ENCODE peak calls at places on chromosomes 11 and 22, in seven cellular contexts. One of them, this sample, is unnamed.

GRCh38 chr11:32173435-32173834 is 82.6 kb downstream of the RCN1 start:
- DNase-seq in BJ: no peak
- DNase-seq in nephron progenitor cell: peak; percentile 67
- DNase-seq in Calu3: peak; percentile 76
- DNase-seq in heart left ventricle: peak; percentile 59
- DNase-seq in osteoblast: peak; percentile 90
- DNase-seq in uterus: peak; percentile 28
- DNase-seq in this sample: no peak

GRCh38 chr11:24422371-24422770 is 74.5 kb upstream of the LUZP2 start:
- DNase-seq in nephron progenitor cell: no peak
- DNase-seq in osteoblast: no peak
- DNase-seq in Calu3: no peak
- DNase-seq in BJ: no peak
- DNase-seq in uterus: no peak
- DNase-seq in heart left ventricle: no peak
- DNase-seq in this sample: no peak

GRCh38 chr11:112255075-112255739 is 5.5 kb downstream of the PLET1 start:
- DNase-seq in Calu3: peak; percentile 26
- DNase-seq in osteoblast: no peak
- DNase-seq in BJ: no peak
- DNase-seq in uterus: no peak
- DNase-seq in nephron progenitor cell: no peak
- DNase-seq in heart left ventricle: no peak
- DNase-seq in this sample: no peak

GRCh38 chr11:128725630-128726461 is 32.0 kb downstream of the FLI1 start:
- DNase-seq in heart left ventricle: no peak
- DNase-seq in BJ: no peak
- DNase-seq in osteoblast: no peak
- DNase-seq in uterus: no peak
- DNase-seq in nephron progenitor cell: peak; percentile 54
- DNase-seq in Calu3: no peak
- DNase-seq in this sample: no peak

GRCh38 chr22:38177044-38177443 is 4.6 kb downstream of the PLA2G6 start:
- DNase-seq in osteoblast: no peak
- DNase-seq in uterus: no peak
- DNase-seq in Calu3: no peak
- DNase-seq in heart left ventricle: no peak
- DNase-seq in BJ: no peak
- DNase-seq in nephron progenitor cell: no peak
- DNase-seq in this sample: no peak

GRCh38 chr11:111977141-111978027 is 40.2 kb downstream of the DIXDC1 start:
- DNase-seq in osteoblast: peak; percentile 95
- DNase-seq in uterus: peak; percentile 68
- DNase-seq in Calu3: peak; percentile 26
- DNase-seq in heart left ventricle: peak; percentile 77
- DNase-seq in nephron progenitor cell: peak; percentile 76
- DNase-seq in BJ: no peak
- DNase-seq in this sample: no peak

GRCh38 chr11:72239849-72240460 is 4.0 kb downstream of the PHOX2A start:
- DNase-seq in heart left ventricle: peak; percentile 61
- DNase-seq in Calu3: peak; percentile 50
- DNase-seq in uterus: no peak
- DNase-seq in osteoblast: peak; percentile 97
- DNase-seq in nephron progenitor cell: peak; percentile 56
- DNase-seq in BJ: no peak
- DNase-seq in this sample: no peak

GRCh38 chr11:74777877-74778276 is 29.2 kb downstream of the RNF169 start:
- DNase-seq in uterus: no peak
- DNase-seq in heart left ventricle: no peak
- DNase-seq in Calu3: no peak
- DNase-seq in osteoblast: no peak
- DNase-seq in BJ: no peak
- DNase-seq in nephron progenitor cell: no peak
- DNase-seq in this sample: no peak

GRCh38 chr22:24008022-24008283 is 2.7 kb upstream of the GSTT4 start:
- DNase-seq in uterus: no peak
- DNase-seq in nephron progenitor cell: no peak
- DNase-seq in osteoblast: no peak
- DNase-seq in heart left ventricle: no peak
- DNase-seq in Calu3: no peak
- DNase-seq in BJ: no peak
- DNase-seq in this sample: no peak

GRCh38 chr11:43576834-43577521 is 103.6 kb upstream of the HSD17B12 start:
- DNase-seq in nephron progenitor cell: peak; percentile 84
- DNase-seq in Calu3: peak; percentile 51
- DNase-seq in osteoblast: peak; percentile 88
- DNase-seq in BJ: no peak
- DNase-seq in heart left ventricle: peak; percentile 56
- DNase-seq in uterus: no peak
- DNase-seq in this sample: no peak

GRCh38 chr11:19962053-19962794 is 198.1 kb downstream of the DBX1 start:
- DNase-seq in nephron progenitor cell: no peak
- DNase-seq in BJ: no peak
- DNase-seq in heart left ventricle: no peak
- DNase-seq in uterus: no peak
- DNase-seq in Calu3: no peak
- DNase-seq in osteoblast: no peak
- DNase-seq in this sample: no peak

GRCh38 chr22:44620129-44620840 is 81.7 kb upstream of the PRR5 start:
- DNase-seq in nephron progenitor cell: peak; percentile 80
- DNase-seq in uterus: peak; percentile 75
- DNase-seq in BJ: no peak
- DNase-seq in heart left ventricle: peak; percentile 78
- DNase-seq in Calu3: peak; percentile 41
- DNase-seq in osteoblast: peak; percentile 91
- DNase-seq in this sample: peak; percentile 64

GRCh38 chr11:6099577-6099976 is 7.9 kb upstream of the OR56B4 start:
- DNase-seq in Calu3: no peak
- DNase-seq in osteoblast: no peak
- DNase-seq in nephron progenitor cell: no peak
- DNase-seq in uterus: no peak
- DNase-seq in heart left ventricle: no peak
- DNase-seq in BJ: no peak
- DNase-seq in this sample: no peak

GRCh38 chr22:30325724-30326703 is 727 bp downstream of the TBC1D10A start:
- DNase-seq in BJ: no peak
- DNase-seq in Calu3: peak; percentile 28
- DNase-seq in osteoblast: peak; percentile 79
- DNase-seq in uterus: peak; percentile 43
- DNase-seq in heart left ventricle: peak; percentile 51
- DNase-seq in nephron progenitor cell: peak; percentile 14
- DNase-seq in this sample: no peak

GRCh38 chr11:43316451-43316850 is 4.7 kb downstream of the API5 start:
- DNase-seq in Calu3: peak; percentile 3
- DNase-seq in BJ: no peak
- DNase-seq in uterus: no peak
- DNase-seq in nephron progenitor cell: no peak
- DNase-seq in osteoblast: peak; percentile 30
- DNase-seq in heart left ventricle: no peak
- DNase-seq in this sample: no peak

DNA sequence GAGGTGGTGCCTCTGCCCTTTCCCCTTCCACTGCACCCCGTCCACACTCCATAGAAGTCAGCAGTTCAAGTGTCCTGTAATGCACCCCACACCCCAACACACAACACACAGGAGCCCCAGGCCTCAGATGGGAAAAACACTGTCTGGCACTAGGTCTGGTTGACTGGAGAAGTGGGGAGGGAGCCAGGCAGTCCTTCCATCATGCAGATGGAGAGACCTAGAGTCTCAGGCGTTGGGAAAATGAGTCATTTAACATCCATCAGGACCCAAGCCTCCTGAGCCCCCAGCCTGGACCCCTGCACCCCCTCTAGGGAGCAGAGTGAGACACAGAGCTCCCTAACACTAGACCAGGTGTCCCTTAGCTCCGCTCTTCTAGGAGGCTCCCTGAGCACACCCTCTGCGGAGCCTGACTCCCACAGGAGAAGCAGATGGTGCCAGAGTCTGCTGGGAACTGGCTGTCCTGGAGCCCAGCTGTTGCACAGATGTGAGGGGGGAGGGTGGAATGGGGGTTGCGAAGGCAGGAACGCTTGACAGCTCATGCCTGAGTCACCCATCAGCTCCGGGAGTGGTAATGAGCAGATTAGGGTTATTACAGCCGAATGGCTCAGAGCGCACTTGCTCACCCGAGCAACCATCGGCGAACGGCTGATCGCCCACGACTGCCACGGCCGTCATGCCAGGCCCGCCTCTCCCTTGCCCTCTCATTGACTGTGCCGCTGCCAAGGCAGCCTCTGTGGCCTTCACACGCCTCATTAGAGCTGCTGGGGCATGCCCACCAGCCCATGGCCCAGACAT is 22.1 kb upstream of the SYT7 start:
- DNase-seq in Calu3: peak; percentile 41
- DNase-seq in BJ: peak; percentile 83
- DNase-seq in uterus: peak; percentile 90
- DNase-seq in osteoblast: peak; percentile 98
- DNase-seq in heart left ventricle: peak; percentile 53
- DNase-seq in nephron progenitor cell: peak; percentile 28
- DNase-seq in this sample: peak; percentile 67
- TF ChIP-seq CTCF in Calu3: no peak
- TF ChIP-seq CTCF in BJ: no peak
- TF ChIP-seq CTCF in uterus: no peak
- TF ChIP-seq CTCF in osteoblast: no peak
- TF ChIP-seq CTCF in heart left ventricle: no peak
- TF ChIP-seq CTCF in nephron progenitor cell: no peak
- TF ChIP-seq CTCF in this sample: no peak

DNA sequence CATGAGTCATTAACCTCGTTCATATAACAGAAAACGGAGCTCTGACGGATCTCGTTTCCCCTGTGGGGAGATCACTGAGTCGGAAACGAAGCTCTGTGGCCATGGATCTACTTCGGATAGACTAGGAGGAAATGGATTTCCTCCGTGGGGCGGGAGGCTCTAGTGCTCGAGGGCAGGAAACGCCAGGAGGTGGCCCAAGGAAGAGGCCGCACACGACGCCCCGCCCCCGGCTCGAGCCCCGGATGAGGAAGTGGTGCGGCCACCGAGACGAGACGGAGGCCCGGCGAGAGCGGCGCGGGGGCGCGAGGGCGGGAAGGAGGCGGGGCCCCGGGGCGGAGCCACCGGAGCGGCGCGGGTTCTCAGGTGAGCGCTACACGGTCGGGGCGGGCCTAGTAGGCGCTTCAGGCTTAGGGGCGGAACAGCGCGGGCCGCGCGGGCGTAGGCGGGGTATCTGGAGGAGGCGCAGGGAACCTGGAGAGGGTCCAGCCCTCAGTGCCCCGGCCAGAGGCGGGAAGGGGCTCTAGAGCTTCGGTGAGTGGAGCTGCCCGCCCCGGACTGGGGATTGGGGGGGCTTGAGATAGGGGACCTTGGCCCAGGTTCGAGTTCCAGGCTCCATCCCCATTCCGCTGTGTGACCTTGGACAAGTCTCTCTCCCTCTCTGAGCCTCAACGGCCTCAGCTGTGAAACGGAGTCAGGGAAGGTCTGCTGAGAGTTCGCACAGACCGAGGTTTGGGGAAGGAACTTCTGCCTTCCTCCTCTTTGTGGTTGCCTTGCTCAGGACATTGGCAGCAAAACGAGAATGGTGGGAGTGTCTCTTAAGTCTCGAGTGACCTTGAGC is at the start of gene DEPDC5:
- DNase-seq in Calu3: peak; percentile 99
- DNase-seq in BJ: peak; percentile 52
- DNase-seq in uterus: peak; percentile 95
- DNase-seq in osteoblast: peak; percentile 98
- DNase-seq in heart left ventricle: peak; percentile 97
- DNase-seq in nephron progenitor cell: peak; percentile 96
- DNase-seq in this sample: peak; percentile 80
- TF ChIP-seq CTCF in Calu3: no peak
- TF ChIP-seq CTCF in BJ: no peak
- TF ChIP-seq CTCF in uterus: no peak
- TF ChIP-seq CTCF in osteoblast: no peak
- TF ChIP-seq CTCF in heart left ventricle: no peak
- TF ChIP-seq CTCF in nephron progenitor cell: no peak
- TF ChIP-seq CTCF in this sample: no peak

GRCh38 chr11:119055901-119056300 is 1.1 kb downstream of the HYOU1 start:
- DNase-seq in osteoblast: peak; percentile 92
- DNase-seq in BJ: no peak
- DNase-seq in nephron progenitor cell: no peak
- DNase-seq in heart left ventricle: no peak
- DNase-seq in uterus: no peak
- DNase-seq in Calu3: no peak
- DNase-seq in this sample: no peak

GRCh38 chr11:119056397-119056999 is 507 bp downstream of the HYOU1 start:
- DNase-seq in BJ: no peak
- DNase-seq in uterus: peak; percentile 41
- DNase-seq in osteoblast: peak; percentile 85
- DNase-seq in nephron progenitor cell: no peak
- DNase-seq in Calu3: peak; percentile 28
- DNase-seq in heart left ventricle: no peak
- DNase-seq in this sample: no peak

GRCh38 chr11:119061256-119061655 is 4.3 kb upstream of the HYOU1 start:
- DNase-seq in Calu3: no peak
- DNase-seq in uterus: no peak
- DNase-seq in BJ: no peak
- DNase-seq in nephron progenitor cell: no peak
- DNase-seq in osteoblast: peak; percentile 26
- DNase-seq in heart left ventricle: no peak
- DNase-seq in this sample: no peak

GRCh38 chr11:119054418-119054817 is 2.6 kb downstream of the HYOU1 start:
- DNase-seq in nephron progenitor cell: no peak
- DNase-seq in Calu3: no peak
- DNase-seq in BJ: no peak
- DNase-seq in uterus: no peak
- DNase-seq in osteoblast: no peak
- DNase-seq in heart left ventricle: no peak
- DNase-seq in this sample: no peak

GRCh38 chr11:119057000-119057769 is at the start of gene HYOU1:
- DNase-seq in heart left ventricle: peak; percentile 99
- DNase-seq in osteoblast: peak; percentile 100
- DNase-seq in Calu3: peak; percentile 97
- DNase-seq in nephron progenitor cell: peak; percentile 100
- DNase-seq in uterus: peak; percentile 98
- DNase-seq in BJ: peak; percentile 61
- DNase-seq in this sample: peak; percentile 98
- TF ChIP-seq CTCF in heart left ventricle: no peak
- TF ChIP-seq CTCF in osteoblast: no peak
- TF ChIP-seq CTCF in Calu3: no peak
- TF ChIP-seq CTCF in nephron progenitor cell: peak; percentile 24
- TF ChIP-seq CTCF in uterus: no peak
- TF ChIP-seq CTCF in BJ: peak; percentile 41
- TF ChIP-seq CTCF in this sample: no peak

GRCh38 chr11:2775083-2775625 is 75.4 kb upstream of the KCNQ1OT1 start:
- DNase-seq in BJ: no peak
- DNase-seq in osteoblast: peak; percentile 60
- DNase-seq in uterus: no peak
- DNase-seq in Calu3: no peak
- DNase-seq in heart left ventricle: peak; percentile 8
- DNase-seq in nephron progenitor cell: no peak
- DNase-seq in this sample: no peak

GRCh38 chr11:2771758-2772466 is 72.1 kb upstream of the KCNQ1OT1 start:
- DNase-seq in heart left ventricle: peak; percentile 11
- DNase-seq in osteoblast: peak; percentile 55
- DNase-seq in nephron progenitor cell: no peak
- DNase-seq in Calu3: no peak
- DNase-seq in uterus: peak; percentile 15
- DNase-seq in BJ: no peak
- DNase-seq in this sample: no peak

GRCh38 chr11:2774173-2775082 is 74.6 kb upstream of the KCNQ1OT1 start:
- DNase-seq in BJ: no peak
- DNase-seq in uterus: no peak
- DNase-seq in Calu3: no peak
- DNase-seq in osteoblast: peak; percentile 46
- DNase-seq in heart left ventricle: peak; percentile 10
- DNase-seq in nephron progenitor cell: no peak
- DNase-seq in this sample: no peak

GRCh38 chr11:2770556-2771301 is 70.9 kb upstream of the KCNQ1OT1 start:
- DNase-seq in Calu3: no peak
- DNase-seq in uterus: no peak
- DNase-seq in osteoblast: peak; percentile 66
- DNase-seq in BJ: no peak
- DNase-seq in heart left ventricle: peak; percentile 13
- DNase-seq in nephron progenitor cell: no peak
- DNase-seq in this sample: no peak

GRCh38 chr11:2772544-2773031 is 72.8 kb upstream of the KCNQ1OT1 start:
- DNase-seq in uterus: peak; percentile 10
- DNase-seq in heart left ventricle: peak; percentile 12
- DNase-seq in BJ: no peak
- DNase-seq in Calu3: peak; percentile 24
- DNase-seq in nephron progenitor cell: no peak
- DNase-seq in osteoblast: peak; percentile 93
- DNase-seq in this sample: no peak
- TF ChIP-seq CTCF in uterus: no peak
- TF ChIP-seq CTCF in heart left ventricle: no peak
- TF ChIP-seq CTCF in BJ: no peak
- TF ChIP-seq CTCF in Calu3: no peak
- TF ChIP-seq CTCF in nephron progenitor cell: no peak
- TF ChIP-seq CTCF in osteoblast: no peak
- TF ChIP-seq CTCF in this sample: no peak